ENCODE peak calls at places on chromosomes 2 and 18, in four cellular contexts. N is ascending aorta, A is dermis blood vessel endothelial cell, C is ecto neural progenitor cell. L is an unnamed sample.

GRCh38 chr2:144406111-144406788 is 113.7 kb downstream of the ZEB2 start:
- DNase-seq in N (no peak), A (no peak), C (no peak), L (no peak)

GRCh38 chr2:57907411-57907810 is 139.2 kb upstream of the VRK2 start:
- DNase-seq in N (no peak), A (no peak), C (no peak), L (no peak)

GRCh38 chr18:48052845-48053244 is 122.4 kb upstream of the SMAD2 start:
- DNase-seq in N (no peak), A (no peak), C (no peak), L (no peak)

GRCh38 chr2:236674238-236674637 is 104.6 kb downstream of the ACKR3 start:
- DNase-seq in N (peak; percentile 61), A (no peak), C (peak; percentile 13), L (peak; percentile 81)

GRCh38 chr18:77165489-77166415 is 33.2 kb upstream of the MBP start:
- DNase-seq in N (peak; percentile 77), A (no peak), C (no peak), L (no peak)

GRCh38 chr18:62458868-62459716 is 63.7 kb upstream of the ZCCHC2 start:
- DNase-seq in N (no peak), A (no peak), C (no peak), L (no peak)

GRCh38 chr18:75218064-75218463 is 7.5 kb downstream of the TSHZ1 start:
- DNase-seq in N (no peak), A (no peak), C (no peak), L (no peak)

GRCh38 chr2:152925540-152926448 is 207.4 kb downstream of the ARL6IP6 start:
- DNase-seq in N (no peak), A (peak; percentile 38), C (peak; percentile 87), L (no peak)

GRCh38 chr2:175847128-175847527 is 154.9 kb downstream of the LNPK start:
- DNase-seq in N (no peak), A (no peak), C (no peak), L (no peak)

GRCh38 chr2:1736997-1737480 is 7.3 kb downstream of the PXDN start:
- DNase-seq in N (peak; percentile 64), A (no peak), C (peak; percentile 39), L (no peak)

GRCh38 chr2:70898363-70899240 is 37.1 kb upstream of the ATP6V1B1 start:
- DNase-seq in N (no peak), A (no peak), C (no peak), L (no peak)

GRCh38 chr2:212646698-212647097 is 108.1 kb upstream of the ERBB4 start:
- DNase-seq in N (no peak), A (no peak), C (no peak), L (no peak)

GRCh38 chr2:229553091-229553490 is 161.3 kb downstream of the DNER start:
- DNase-seq in N (no peak), A (no peak), C (no peak), L (no peak)

GRCh38 chr2:193810533-193810932 is 1615.8 kb upstream of the TMEFF2 start:
- DNase-seq in N (no peak), A (no peak), C (no peak), L (no peak)

GRCh38 chr18:35436076-35436649 is 59.0 kb upstream of the ZNF396 start:
- DNase-seq in N (no peak), A (no peak), C (no peak), L (no peak)